ENCODE peak calls at places on chromosomes 1 and 21, in five cellular contexts. W is CD4-positive, alpha-beta T cell; V is GM06990; C is breast epithelium; L is H1. J is an unnamed sample.

GRCh38 chr1:171292799-171293198 is 21.2 kb upstream of the FMO4 start:
- DNase-seq in L (no peak), W (no peak), C (no peak), V (no peak), J (no peak)

GRCh38 chr1:8886589-8886988 is 8.1 kb upstream of the ENO1 start:
- DNase-seq in L (no peak), W (no peak), C (no peak), V (no peak), J (no peak)

GRCh38 chr1:173224887-173225280 is 17.8 kb upstream of the TNFSF4 start:
- DNase-seq in C (no peak), V (no peak), W (no peak), L (no peak), J (no peak)

GRCh38 chr1:177432897-177433296 is 262.1 kb downstream of the BRINP2 start:
- DNase-seq in V (no peak), L (no peak), W (no peak), C (no peak), J (no peak)

GRCh38 chr1:46587072-46587471 is 17.0 kb downstream of the MKNK1 start:
- DNase-seq in C (no peak), V (no peak), W (no peak), L (no peak), J (no peak)

GRCh38 chr21:17523007-17523451 is 10.2 kb downstream of the CXADR start:
- DNase-seq in L (no peak), V (no peak), C (no peak), W (no peak), J (no peak)

GRCh38 chr1:6805004-6805416 is 19.8 kb downstream of the CAMTA1 start:
- DNase-seq in V (peak), W (no peak), L (no peak), C (no peak), J (no peak)

GRCh38 chr1:52122424-52122823 is 19.5 kb upstream of the ZFYVE9 start:
- DNase-seq in L (no peak), V (no peak), W (no peak), C (no peak), J (no peak)

GRCh38 chr1:192788184-192788583 is 20.7 kb upstream of the RGS2 start:
- DNase-seq in V (no peak), L (no peak), C (no peak), W (no peak), J (no peak)

GRCh38 chr21:18049461-18049860 is 195.2 kb upstream of the CHODL start:
- DNase-seq in W (no peak), L (no peak), C (no peak), V (no peak), J (no peak)

GRCh38 chr1:36857761-36858160 is 176.6 kb downstream of the GRIK3 start:
- DNase-seq in W (no peak), V (no peak), L (no peak), C (no peak), J (no peak)

GRCh38 chr1:230825061-230825803 is 43.1 kb downstream of the C1orf198 start:
- DNase-seq in V (no peak), L (no peak), W (no peak), C (peak), J (no peak)

GRCh38 chr1:44220755-44221154 is 7.5 kb downstream of the DMAP1 start:
- DNase-seq in L (no peak), V (no peak), W (no peak), C (no peak), J (peak)

GRCh38 chr1:243956448-243956847 is 94.6 kb upstream of the ZBTB18 start:
- DNase-seq in C (no peak), L (no peak), W (no peak), V (no peak), J (no peak)

GRCh38 chr1:153919879-153920852 is 2.6 kb downstream of the GATAD2B start:
- DNase-seq in C (no peak), W (no peak), V (no peak), L (no peak), J (no peak)

GRCh38 chr1:221543529-221544120 is 198.3 kb downstream of the DUSP10 start:
- DNase-seq in L (no peak), C (no peak), V (no peak), W (no peak), J (peak)

GRCh38 chr1:20726107-20726911 is 6.2 kb downstream of the SH2D5 start:
- DNase-seq in V (no peak), L (no peak), C (no peak), W (no peak), J (no peak)

GRCh38 chr1:2392686-2393085 is 1.0 kb downstream of the RER1 start:
- DNase-seq in W (no peak), C (no peak), V (no peak), L (no peak), J (no peak)

GRCh38 chr1:221254813-221255212 is 375.6 kb downstream of the HLX start:
- DNase-seq in C (no peak), V (no peak), L (no peak), W (no peak), J (no peak)

GRCh38 chr1:24311234-24311633 is 7.9 kb upstream of the GRHL3 start:
- DNase-seq in V (no peak), L (no peak), C (no peak), W (no peak), J (no peak)

GRCh38 chr1:24351918-24352637 is 32.9 kb downstream of the GRHL3 start:
- DNase-seq in L (no peak), W (peak), C (no peak), V (no peak), J (peak)

GRCh38 chr1:223067914-223068313 is 75.1 kb downstream of the TLR5 start:
- DNase-seq in L (no peak), V (no peak), C (no peak), W (no peak), J (no peak)

GRCh38 chr21:43004926-43005325 is 30.6 kb downstream of the PKNOX1 start:
- DNase-seq in L (no peak), W (no peak), C (no peak), V (no peak), J (no peak)

GRCh38 chr1:109383087-109383779 is 14.5 kb downstream of the SORT1 start:
- DNase-seq in L (no peak), V (no peak), C (no peak), W (no peak), J (no peak)

GRCh38 chr1:43653339-43653738 is 3.4 kb downstream of the KDM4A start:
- DNase-seq in L (no peak), C (no peak), V (no peak), W (no peak), J (no peak)

GRCh38 chr21:32533053-32533452 is 52.3 kb downstream of the TCP10L start:
- DNase-seq in L (no peak), W (no peak), V (no peak), C (no peak), J (no peak)

GRCh38 chr21:32532636-32533035 is 52.7 kb downstream of the TCP10L start:
- DNase-seq in W (no peak), C (no peak), V (no peak), L (no peak), J (no peak)

GRCh38 chr21:32535616-32536015 is 49.7 kb downstream of the TCP10L start:
- DNase-seq in W (no peak), L (no peak), V (no peak), C (no peak), J (no peak)

GRCh38 chr21:32533611-32534010 is 51.7 kb downstream of the TCP10L start:
- DNase-seq in L (no peak), W (no peak), C (no peak), V (no peak), J (no peak)

GRCh38 chr21:32534113-32534512 is 51.2 kb downstream of the TCP10L start:
- DNase-seq in V (no peak), W (no peak), C (no peak), L (no peak), J (no peak)
- TF ChIP-seq CTCF in V (no peak), W (no peak), C (no peak), L (no peak), J (no peak)

GRCh38 chr1:33080373-33080772 is 580 bp upstream of the AZIN2 start:
- DNase-seq in C (no peak), W (no peak), V (no peak), L (no peak), J (no peak)

GRCh38 chr1:33081554-33082305 is 777 bp downstream of the AZIN2 start:
- DNase-seq in C (no peak), W (no peak), V (no peak), L (no peak), J (no peak)

GRCh38 chr1:33082575-33083112 is 1.7 kb downstream of the AZIN2 start:
- DNase-seq in V (no peak), C (no peak), W (no peak), L (no peak), J (no peak)

GRCh38 chr1:33078030-33078591 is 2.8 kb upstream of the AZIN2 start:
- DNase-seq in L (no peak), V (no peak), C (no peak), W (no peak), J (no peak)

GRCh38 chr1:33080885-33081553 is at the start of gene AZIN2:
- DNase-seq in C (peak), V (peak), L (peak), W (peak), J (peak)
- TF ChIP-seq CTCF in C (no peak), V (no peak), L (no peak), W (no peak), J (no peak)

DNA sequence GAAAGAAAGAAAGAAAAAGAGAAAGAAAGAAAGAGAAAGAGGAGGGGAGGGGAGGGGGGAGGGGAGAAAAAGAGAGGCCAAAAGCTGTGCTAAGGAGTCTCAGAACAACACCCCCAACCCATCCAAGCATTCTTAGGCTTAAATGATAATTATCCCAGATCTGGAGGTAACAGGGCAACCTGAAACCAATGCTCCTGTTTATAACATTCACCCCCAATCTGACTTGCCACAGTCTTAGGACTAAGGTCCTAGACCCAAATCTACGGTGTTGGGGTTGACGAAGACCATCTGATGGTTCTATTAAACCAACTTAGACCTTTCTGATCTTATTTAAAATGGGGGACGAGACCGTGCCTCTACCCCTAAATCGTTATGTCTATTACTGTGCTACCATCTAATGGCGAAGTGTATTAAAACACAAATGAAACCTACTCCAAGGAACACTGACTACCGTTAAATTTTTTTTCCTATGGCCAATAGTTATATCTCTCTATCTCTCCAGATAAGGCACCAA is 119.3 kb upstream of the CDC42BPA start:
- DNase-seq in C (no peak), W (no peak), V (no peak), L (no peak), J (peak)
- TF ChIP-seq CTCF in C (peak), W (peak), V (no peak), L (peak), J (no peak)

GRCh38 chr1:62228139-62228882 is 33.7 kb downstream of the L1TD1 start:
- DNase-seq in V (no peak), L (no peak), C (no peak), W (no peak), J (no peak)
- TF ChIP-seq CTCF in V (no peak), L (no peak), C (no peak), W (no peak), J (no peak)

GRCh38 chr1:201809876-201810275 is 19.1 kb upstream of the IPO9 start:
- DNase-seq in L (no peak), W (no peak), V (no peak), C (no peak), J (no peak)
- TF ChIP-seq CTCF in L (no peak), W (no peak), V (no peak), C (no peak), J (no peak)

GRCh38 chr1:162840256-162840839 is 20.6 kb downstream of the CCDC190 start:
- DNase-seq in W (no peak), C (no peak), L (no peak), V (no peak), J (no peak)
- TF ChIP-seq CTCF in W (no peak), C (no peak), L (no peak), V (no peak), J (no peak)

GRCh38 chr1:209516771-209517471 is 66.6 kb upstream of the CAMK1G start:
- DNase-seq in V (no peak), C (no peak), W (no peak), L (no peak), J (no peak)

GRCh38 chr1:209510063-209510462 is 73.5 kb upstream of the CAMK1G start:
- DNase-seq in W (no peak), V (no peak), L (no peak), C (no peak), J (no peak)

GRCh38 chr1:209512821-209513220 is 70.7 kb upstream of the CAMK1G start:
- DNase-seq in L (no peak), C (no peak), V (no peak), W (no peak), J (no peak)

GRCh38 chr1:209511169-209511568 is 72.3 kb upstream of the CAMK1G start:
- DNase-seq in C (no peak), W (no peak), L (no peak), V (no peak), J (no peak)

DNA sequence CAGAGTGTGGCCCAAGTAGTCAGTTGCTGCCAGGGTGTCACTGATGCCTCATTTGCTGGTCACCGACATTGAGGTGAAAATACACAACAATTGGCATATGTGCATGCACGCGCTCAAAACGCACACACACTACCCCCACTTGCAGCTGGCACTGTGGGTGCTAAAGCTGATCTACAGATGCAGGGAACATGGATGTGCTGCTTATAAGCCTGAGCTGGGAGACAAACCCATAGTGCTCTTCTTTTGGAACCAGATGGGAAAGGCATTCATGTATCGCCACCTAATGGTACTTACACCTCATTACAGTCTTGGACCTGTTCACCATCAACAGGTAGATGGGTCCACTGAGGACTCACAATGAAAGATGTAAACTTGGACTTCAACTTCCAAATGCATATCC is 70.3 kb upstream of the CAMK1G start:
- DNase-seq in W (no peak), C (no peak), L (no peak), V (no peak), J (peak)
- TF ChIP-seq CTCF in W (no peak), C (peak), L (peak), V (peak), J (peak)

GRCh38 chr1:61842863-61843514 is 100.7 kb downstream of the PATJ start:
- DNase-seq in W (no peak), V (no peak), C (no peak), L (no peak), J (no peak)
- TF ChIP-seq CTCF in W (no peak), V (no peak), C (peak), L (peak), J (no peak)

GRCh38 chr1:184696403-184696802 is 58.3 kb downstream of the EDEM3 start:
- DNase-seq in V (no peak), W (no peak), L (no peak), C (no peak), J (no peak)
- TF ChIP-seq CTCF in V (no peak), W (no peak), L (no peak), C (no peak), J (no peak)

GRCh38 chr1:246078888-246079252 is 428.2 kb downstream of the SMYD3 start:
- DNase-seq in W (no peak), C (no peak), L (no peak), V (no peak), J (no peak)

GRCh38 chr1:246081138-246081702 is 425.9 kb downstream of the SMYD3 start:
- DNase-seq in W (no peak), L (no peak), C (no peak), V (no peak), J (no peak)

GRCh38 chr1:246080031-246080430 is 427.0 kb downstream of the SMYD3 start:
- DNase-seq in C (no peak), W (no peak), V (no peak), L (no peak), J (no peak)

GRCh38 chr1:246083416-246083815 is 423.7 kb downstream of the SMYD3 start:
- DNase-seq in V (no peak), L (no peak), C (no peak), W (no peak), J (no peak)

GRCh38 chr1:246081856-246082668 is 425.0 kb downstream of the SMYD3 start:
- DNase-seq in L (no peak), V (no peak), C (no peak), W (no peak), J (no peak)
- TF ChIP-seq CTCF in L (no peak), V (no peak), C (no peak), W (no peak), J (no peak)